ENCODE peak calls at places on chromosomes 4 and X, in ten cellular contexts. Q is esophagus squamous epithelium, X is MM.1S, H is right lobe of liver, P is cardiac muscle cell, I is psoas muscle, E is lung, B is spleen, S is SJSA1, A is GM23248. T is an unnamed sample. For H3K27me3 and H3K9me3, the result is how much of the 10 kb centered on the place peaks cover.

GRCh38 chr4:151555151-151555945 is 146.4 kb downstream of the FHIP1A start:
- DNase-seq in P (no peak), S (no peak), E (no peak), I (no peak), A (no peak), X (no peak), Q (no peak), H (no peak), B (no peak), T (no peak)

GRCh38 chrX:47573334-47574095 is 8.7 kb upstream of the TIMP1 start:
- DNase-seq in Q (no peak), I (no peak), X (no peak), S (peak), P (peak), A (peak), H (no peak), E (no peak), B (no peak), T (peak)

GRCh38 chr4:7811536-7812190 is 128.0 kb downstream of the AFAP1 start:
- DNase-seq in B (no peak), A (peak), X (no peak), Q (no peak), I (peak), S (peak), E (peak), H (no peak), P (peak), T (no peak)

GRCh38 chr4:7861440-7861881 is 78.2 kb downstream of the AFAP1 start:
- DNase-seq in B (no peak), P (peak), S (peak), H (no peak), X (no peak), I (no peak), E (no peak), A (peak), Q (no peak), T (peak)

GRCh38 chr4:58749206-58749605 is 1639.0 kb upstream of the IGFBP7 start:
- DNase-seq in A (no peak), S (no peak), Q (no peak), H (no peak), E (no peak), P (no peak), B (no peak), I (no peak), X (no peak), T (no peak)

GRCh38 chrX:129823115-129823514 is 20.6 kb downstream of the ZDHHC9 start:
- DNase-seq in A (peak), X (peak), H (no peak), P (peak), Q (no peak), B (no peak), E (no peak), I (no peak), S (peak), T (no peak)

GRCh38 chr4:183876268-183876934 is 28.7 kb upstream of the STOX2 start:
- DNase-seq in S (peak), X (no peak), Q (no peak), B (no peak), I (peak), A (peak), H (peak), P (peak), E (peak), T (peak)

GRCh38 chrX:102650903-102651241 is 411 bp upstream of the GPRASP1 start:
- DNase-seq in B (no peak), Q (no peak), X (no peak), S (no peak), P (no peak), E (no peak), A (no peak), I (no peak), H (peak), T (no peak)

GRCh38 chr4:83910693-83911092 is 374.8 kb downstream of the GPAT3 start:
- DNase-seq in X (no peak), Q (no peak), E (no peak), I (no peak), S (no peak), B (no peak), H (no peak), P (no peak), A (no peak), T (no peak)

GRCh38 chr4:121428721-121429120 is 47.9 kb upstream of the QRFPR start:
- DNase-seq in E (no peak), I (no peak), X (no peak), Q (no peak), S (no peak), A (peak), H (no peak), B (no peak), P (peak), T (no peak)

GRCh38 chr4:40454816-40455215 is 119.7 kb downstream of the CHRNA9 start:
- DNase-seq in H (no peak), E (no peak), X (no peak), S (no peak), I (no peak), B (no peak), Q (no peak), P (peak), A (no peak), T (no peak)

GRCh38 chr4:38670939-38671593 is 7.1 kb downstream of the KLF3 start:
- DNase-seq in P (no peak), B (no peak), Q (no peak), S (no peak), H (no peak), E (peak), I (no peak), A (peak), X (no peak), T (no peak)

GRCh38 chr4:59571805-59572430 is 1628.2 kb upstream of the ADGRL3 start:
- DNase-seq in Q (no peak), I (no peak), B (no peak), H (no peak), E (no peak), X (no peak), P (no peak), A (no peak), S (no peak), T (no peak)

GRCh38 chr4:75777589-75777988 is 53.2 kb downstream of the USO1 start:
- DNase-seq in P (no peak), I (no peak), E (no peak), S (no peak), H (no peak), A (no peak), B (no peak), X (no peak), Q (no peak), T (no peak)

GRCh38 chr4:87853108-87853507 is 20.3 kb downstream of the MEPE start:
- DNase-seq in I (no peak), P (peak), B (no peak), H (no peak), S (peak), Q (no peak), E (no peak), X (peak), A (peak), T (no peak)

GRCh38 chrX:20530319-20530979 is 263.7 kb upstream of the RPS6KA3 start:
- DNase-seq in B (no peak), H (no peak), Q (no peak), S (peak), P (peak), E (peak), I (no peak), X (peak), A (peak), T (peak)
- H3K4me3 ChIP-seq in B (no peak), H (no peak), Q (no peak), S (no peak), P (peak), E (no peak), I (peak), X (no peak), A (peak), T (no peak)

GRCh38 chr4:131450572-131451209 is 1698.4 kb upstream of the PCDH10 start:
- DNase-seq in H (no peak), I (no peak), S (no peak), E (no peak), P (no peak), B (no peak), Q (no peak), A (no peak), X (peak), T (no peak)

DNA sequence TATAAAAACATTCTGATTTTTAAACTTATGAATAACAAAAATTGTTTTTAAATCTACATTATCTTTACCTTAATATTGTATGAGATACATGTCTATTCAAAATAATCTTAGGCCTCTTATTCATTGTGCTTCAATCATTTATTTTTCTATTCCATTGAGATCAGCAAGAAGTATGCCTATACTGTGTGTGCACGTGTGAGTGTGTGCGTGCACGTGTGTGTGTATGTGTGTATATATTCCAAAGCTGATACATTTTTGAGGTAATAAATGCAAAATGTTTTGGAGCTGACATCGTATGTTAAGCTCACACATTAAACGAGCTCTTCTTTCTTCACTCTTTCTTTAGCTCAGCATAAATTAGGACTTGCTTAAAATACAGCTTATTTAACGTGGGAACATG is 1701.2 kb upstream of the PCDH10 start:
- DNase-seq in A (no peak), E (no peak), P (no peak), Q (no peak), H (no peak), S (no peak), B (no peak), X (no peak), I (no peak), T (no peak)
- H3K27me3 ChIP-seq in A (under half), E (under half), P (under half), Q (under half), H (under half), S (under half), B (under half), X (under half), I (under half), T (under half)

GRCh38 chrX:18098704-18099103 is 122.0 kb downstream of the BEND2 start:
- DNase-seq in S (no peak), I (no peak), Q (no peak), A (no peak), X (no peak), P (no peak), B (no peak), H (no peak), E (no peak), T (no peak)
- H3K9me3 ChIP-seq in S (under half), I (under half), Q (under half), A (under half), X (under half), P (under half), B (under half), H (under half), E (under half), T (under half)

GRCh38 chr4:123547167-123547817 is 150.7 kb downstream of the SPRY1 start:
- DNase-seq in E (peak), I (no peak), H (no peak), A (no peak), P (no peak), B (no peak), X (no peak), Q (no peak), S (no peak), T (no peak)
- H3K4me3 ChIP-seq in E (no peak), I (no peak), H (no peak), A (no peak), P (no peak), B (no peak), X (no peak), Q (peak), S (no peak), T (no peak)

GRCh38 chrX:132738951-132739350 is 219.5 kb downstream of the HS6ST2 start:
- DNase-seq in X (no peak), Q (no peak), H (no peak), E (no peak), I (no peak), A (no peak), P (no peak), B (no peak), S (no peak), T (no peak)
- H3K27me3 ChIP-seq in X (under half), Q (under half), H (under half), E (under half), I (under half), A (under half), P (under half), B (under half), S (under half), T (under half)

DNA sequence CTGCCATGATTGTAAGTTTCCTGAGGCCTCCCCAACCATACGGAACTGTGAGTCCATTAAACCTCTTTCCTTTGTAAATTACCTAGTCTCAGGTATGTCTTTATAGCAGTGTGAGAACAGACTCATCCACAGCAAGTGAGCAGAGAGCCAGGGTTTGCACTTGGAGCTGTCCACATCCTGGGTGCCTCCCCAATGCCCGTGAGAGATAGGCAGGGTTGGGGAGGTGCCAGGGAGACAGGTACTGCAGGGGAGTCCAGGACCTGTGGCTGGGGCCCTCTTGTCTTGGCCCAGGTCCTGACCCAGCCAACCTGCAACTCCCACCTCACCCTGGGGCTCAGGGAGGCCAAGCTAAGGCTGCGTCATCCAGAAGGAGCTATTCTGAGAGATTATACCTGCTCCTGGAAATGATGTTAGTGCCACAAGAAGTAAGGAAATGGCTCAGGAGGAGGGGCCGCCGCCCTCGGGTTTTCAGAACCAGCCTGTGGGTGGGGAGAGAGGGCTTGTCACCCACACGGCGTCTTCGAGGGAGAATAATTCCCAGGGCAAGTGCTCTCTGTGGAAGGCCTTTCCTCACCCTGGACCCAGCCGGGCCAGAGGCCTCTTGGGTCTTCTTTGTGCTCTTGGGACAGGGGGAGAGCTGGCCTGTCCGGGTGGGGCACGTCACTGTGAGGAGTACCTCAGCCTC is 66.5 kb downstream of the ADRA2C start:
- DNase-seq in H (peak), S (no peak), X (no peak), B (no peak), Q (no peak), P (no peak), I (no peak), E (no peak), A (no peak), T (no peak)
- H3K9me3 ChIP-seq in H (under half), S (under half), X (under half), B (under half), Q (under half), P (under half), I (under half), E (under half), A (under half), T (under half)

DNA sequence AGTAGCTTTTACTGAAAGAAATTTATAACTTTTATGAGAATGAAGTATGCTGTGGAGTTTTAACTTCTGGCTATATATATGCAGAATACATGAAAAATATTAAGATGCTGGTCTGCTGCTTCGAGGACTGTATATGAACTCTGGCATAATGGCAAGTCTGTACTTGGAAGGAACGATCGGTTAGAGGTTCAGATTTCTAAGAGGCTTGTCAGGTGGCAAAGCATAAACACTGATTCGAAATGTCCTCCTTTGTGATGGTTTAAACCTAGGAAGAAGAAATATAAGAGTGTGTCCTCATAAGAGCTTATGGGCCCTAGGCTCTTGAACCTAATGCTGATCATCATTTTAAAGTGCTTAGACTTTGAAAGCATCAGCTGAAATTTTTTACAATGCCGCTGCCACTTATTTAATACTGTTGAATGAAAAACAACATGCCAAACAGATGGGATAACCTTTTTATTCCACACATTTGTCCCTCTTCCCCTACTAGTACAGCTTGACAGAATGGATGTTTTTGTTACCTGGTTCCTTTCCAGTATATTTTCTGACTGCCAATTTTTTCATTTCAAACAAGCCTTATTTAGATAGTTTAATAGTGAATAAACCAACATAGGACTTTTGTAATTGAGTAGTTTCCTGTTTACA is 8.7 kb downstream of the SPRY1 start:
- DNase-seq in A (no peak), S (no peak), H (no peak), I (no peak), X (no peak), Q (no peak), B (no peak), E (no peak), P (peak), T (no peak)
- H3K4me3 ChIP-seq in A (no peak), S (no peak), H (no peak), I (peak), X (no peak), Q (peak), B (no peak), E (no peak), P (no peak), T (no peak)

GRCh38 chr4:649751-650310 is 24.2 kb downstream of the ATP5ME start:
- DNase-seq in P (no peak), X (no peak), E (no peak), S (no peak), I (no peak), A (no peak), Q (no peak), B (peak), H (peak), T (no peak)
- H3K27me3 ChIP-seq in P (under half), X (under half), E (under half), S (under half), I (under half), A (under half), Q (under half), B (under half), H (under half), T (under half)

T was measured in MG63.